ENCODE peak calls at places on chromosomes 16 and 17, in four cellular contexts. V is kidney tubule cell, B is EH, R is HCEC 1CT. M is an unnamed sample.

GRCh38 chr16:10878328-10878643 is 1.3 kb downstream of the CIITA start:
- DNase-seq in V (no peak), B (no peak), R (no peak), M (no peak)

GRCh38 chr17:40283662-40284061 is 4.0 kb upstream of the CDC6 start:
- DNase-seq in V (peak), B (peak), R (peak), M (peak)

GRCh38 chr16:15502041-15502725 is 67.8 kb downstream of the BMERB1 start:
- DNase-seq in V (peak), B (peak), R (peak), M (peak)

GRCh38 chr17:81844887-81845286 is 10.0 kb upstream of the PPP1R27 start:
- DNase-seq in V (no peak), B (no peak), R (no peak), M (no peak)

GRCh38 chr17:42457107-42457787 is 1.4 kb upstream of the ATP6V0A1 start:
- DNase-seq in V (no peak), B (no peak), R (no peak), M (no peak)

GRCh38 chr16:2804728-2805127 is 6.5 kb downstream of the PRSS41 start:
- DNase-seq in V (no peak), B (no peak), R (no peak), M (no peak)

GRCh38 chr16:57764341-57765159 is 29.0 kb downstream of the KATNB1 start:
- DNase-seq in V (peak), B (peak), R (peak), M (peak)

GRCh38 chr16:1674751-1675664 is 3.1 kb upstream of the JPT2 start:
- DNase-seq in V (peak), B (peak), R (peak), M (no peak)

GRCh38 chr16:86635181-86635580 is 56.8 kb downstream of the FOXL1 start:
- DNase-seq in V (no peak), B (no peak), R (no peak), M (no peak)

GRCh38 chr17:37360632-37361031 is 15.2 kb upstream of the C17orf78 start:
- DNase-seq in V (peak), B (no peak), R (peak), M (no peak)

GRCh38 chr16:66382966-66383299 is 16.4 kb downstream of the CDH5 start:
- DNase-seq in V (peak), B (peak), R (peak), M (peak)

GRCh38 chr16:22323173-22323997 is 26.2 kb downstream of the POLR3E start:
- DNase-seq in V (no peak), B (no peak), R (no peak), M (no peak)

GRCh38 chr17:80029235-80029974 is 6.3 kb downstream of the TBC1D16 start:
- DNase-seq in V (peak), B (peak), R (peak), M (no peak)

GRCh38 chr16:24539850-24540484 is 601 bp downstream of the RBBP6 start:
- DNase-seq in V (no peak), B (peak), R (peak), M (no peak)

GRCh38 chr17:57689254-57689653 is 55.8 kb downstream of the CCDC182 start:
- DNase-seq in V (no peak), B (no peak), R (no peak), M (no peak)

GRCh38 chr17:31085563-31085962 is 9.2 kb upstream of the NF1 start:
- DNase-seq in V (peak), B (peak), R (peak), M (no peak)

GRCh38 chr17:8359769-8360168 is 16.7 kb downstream of the KRABD2 start:
- DNase-seq in V (peak), B (peak), R (peak), M (no peak)

GRCh38 chr16:66069576-66069975 is 296.9 kb upstream of the CDH5 start:
- DNase-seq in V (no peak), B (no peak), R (no peak), M (no peak)

GRCh38 chr16:49416276-49416675 is 42.7 kb downstream of the C16orf78 start:
- DNase-seq in V (no peak), B (no peak), R (no peak), M (no peak)

GRCh38 chr16:15509593-15510520 is 75.5 kb downstream of the BMERB1 start:
- DNase-seq in V (no peak), B (peak), R (peak), M (peak)

GRCh38 chr17:57916925-57917858 is 38.0 kb downstream of the CUEDC1 start:
- DNase-seq in V (peak), B (no peak), R (no peak), M (no peak)